ENCODE peak calls at places on chromosomes 2 and 18, in four cellular contexts. X is right lobe of liver, M is BE2C, C is fibroblast of the aortic adventitia. S is an unnamed sample.

GRCh38 chr18:61528961-61529360 is 195.7 kb downstream of the CDH20 start:
- DNase-seq in C (no peak), M (no peak), X (no peak), S (no peak)

GRCh38 chr2:201774546-201774945 is 6.2 kb downstream of the ALS2 start:
- DNase-seq in M (no peak), C (no peak), X (no peak), S (no peak)

GRCh38 chr2:149735237-149735958 is 147.8 kb upstream of the MMADHC start:
- DNase-seq in C (peak; percentile 81), X (no peak), M (no peak), S (no peak)

GRCh38 chr2:222238072-222238471 is 60.7 kb downstream of the PAX3 start:
- DNase-seq in M (no peak), C (no peak), X (no peak), S (no peak)

GRCh38 chr2:25309402-25309801 is 32.3 kb downstream of the DNMT3A start:
- DNase-seq in M (peak; percentile 80), C (peak; percentile 47), X (no peak), S (no peak)

GRCh38 chr18:76699923-76700322 is 122.4 kb upstream of the ZNF236 start:
- DNase-seq in C (no peak), M (no peak), X (no peak), S (no peak)

GRCh38 chr2:6945087-6945813 is 28.0 kb downstream of the RNF144A start:
- DNase-seq in M (no peak), C (no peak), X (no peak), S (no peak)

GRCh38 chr18:5510109-5510846 is 33.5 kb downstream of the EPB41L3 start:
- DNase-seq in C (no peak), X (no peak), M (no peak), S (no peak)

GRCh38 chr2:42493885-42494433 is at the start of gene KCNG3:
- DNase-seq in M (peak; percentile 86), X (peak; percentile 63), C (no peak), S (peak; percentile 87)

GRCh38 chr2:12070581-12070980 is 324.1 kb downstream of the LPIN1 start:
- DNase-seq in C (no peak), M (no peak), X (no peak), S (no peak)

GRCh38 chr18:3923750-3924149 is 473.8 kb downstream of the TGIF1 start:
- DNase-seq in X (no peak), M (no peak), C (peak; percentile 78), S (no peak)

GRCh38 chr2:158024288-158024898 is 77.3 kb upstream of the UPP2 start:
- DNase-seq in M (peak; percentile 37), C (peak; percentile 53), X (no peak), S (no peak)

GRCh38 chr18:20971886-20972267 is 139.7 kb downstream of the ROCK1 start:
- DNase-seq in X (no peak), C (peak; percentile 37), M (no peak), S (no peak)

GRCh38 chr2:200159829-200160781 is 146.4 kb upstream of the SPATS2L start:
- DNase-seq in X (no peak), C (no peak), M (no peak), S (no peak)

GRCh38 chr2:88123975-88124917 is 3.6 kb downstream of the FABP1 start:
- DNase-seq in X (no peak), M (no peak), C (no peak), S (no peak)

GRCh38 chr2:232328516-232329460 is 49.8 kb upstream of the ALPP start:
- DNase-seq in M (no peak), C (no peak), X (peak; percentile 44), S (peak; percentile 49)

GRCh38 chr18:36189486-36189885 is 2.2 kb downstream of the MOCOS start:
- DNase-seq in C (no peak), M (no peak), X (no peak), S (no peak)

GRCh38 chr18:36186461-36187137 is 698 bp upstream of the MOCOS start:
- DNase-seq in X (peak; percentile 65), C (peak; percentile 32), M (no peak), S (peak; percentile 88)

GRCh38 chr18:36187138-36187825 is at the start of gene MOCOS:
- DNase-seq in M (peak; percentile 47), C (peak; percentile 49), X (peak; percentile 94), S (peak; percentile 94)

GRCh38 chr18:36187826-36188721 is 777 bp downstream of the MOCOS start:
- DNase-seq in C (peak; percentile 74), X (peak; percentile 83), M (no peak), S (peak; percentile 70)

GRCh38 chr18:36188912-36189311 is 1.6 kb downstream of the MOCOS start:
- DNase-seq in M (no peak), X (no peak), C (no peak), S (no peak)
- H3K4me3 ChIP-seq in M (no peak overlapping the region), X (peak overlapping the region; percentile 72), C (peak overlapping the region; percentile 87), S (no peak overlapping the region)

GRCh38 chr2:218384975-218385374 is 2.9 kb downstream of the SLC11A1 start:
- DNase-seq in C (no peak), M (no peak), X (no peak), S (peak; percentile 66)

GRCh38 chr2:218382785-218383184 is 712 bp downstream of the SLC11A1 start:
- DNase-seq in M (no peak), X (no peak), C (no peak), S (no peak)

GRCh38 chr2:218386505-218387368 is 4.7 kb downstream of the SLC11A1 start:
- DNase-seq in X (no peak), M (no peak), C (no peak), S (no peak)

GRCh38 chr2:218381916-218382366 is at the start of gene SLC11A1:
- DNase-seq in M (no peak), X (peak; percentile 75), C (no peak), S (peak; percentile 90)

DNA sequence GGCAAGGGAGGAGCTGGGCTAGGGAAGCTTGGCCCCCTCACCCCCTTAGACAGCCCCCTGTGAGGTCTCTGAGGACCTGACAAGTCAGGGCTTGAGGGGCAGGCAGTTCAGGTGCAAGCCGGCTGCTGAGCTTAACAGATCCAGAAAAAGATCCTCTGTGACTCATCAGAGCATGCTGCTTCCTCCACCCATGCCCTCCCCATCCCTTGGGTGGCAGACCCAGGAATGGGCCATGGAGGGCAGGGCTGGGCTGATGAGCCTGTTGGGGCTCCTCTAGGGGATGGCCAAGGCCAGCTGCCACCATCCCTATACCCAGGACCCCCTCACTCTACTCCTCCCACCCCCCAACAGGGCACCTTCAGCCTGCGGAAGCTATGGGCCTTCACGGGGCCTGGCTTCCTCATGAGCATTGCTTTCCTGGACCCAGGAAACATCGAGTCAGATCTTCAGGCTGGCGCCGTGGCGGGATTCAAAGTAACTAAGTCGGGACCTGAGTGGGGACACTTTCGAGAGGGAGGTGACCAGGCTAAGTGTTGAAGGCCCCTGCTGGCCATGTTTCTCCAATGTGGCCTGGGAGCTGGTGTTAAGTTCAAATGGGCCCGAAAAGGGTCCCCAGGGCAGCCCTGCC is 1.9 kb downstream of the SLC11A1 start:
- DNase-seq in M (no peak), C (no peak), X (no peak), S (peak; percentile 64)
- H3K4me3 ChIP-seq in M (no peak overlapping the region), C (no peak overlapping the region), X (no peak overlapping the region), S (peak overlapping the region; percentile 40)

GRCh38 chr2:21837561-21837960 is 713.8 kb downstream of the TDRD15 start:
- DNase-seq in C (no peak), M (no peak), X (no peak), S (no peak)

GRCh38 chr2:21841341-21841740 is 717.6 kb downstream of the TDRD15 start:
- DNase-seq in X (no peak), M (no peak), C (no peak), S (no peak)

GRCh38 chr2:21836766-21837543 is 713.2 kb downstream of the TDRD15 start:
- DNase-seq in X (no peak), M (no peak), C (peak; percentile 0), S (no peak)

GRCh38 chr2:21836261-21836660 is 712.5 kb downstream of the TDRD15 start:
- DNase-seq in X (no peak), C (no peak), M (no peak), S (no peak)
- H3K4me3 ChIP-seq in X (no peak overlapping the region), C (no peak overlapping the region), M (no peak overlapping the region), S (no peak overlapping the region)

GRCh38 chr18:79953921-79954651 is 2.6 kb upstream of the SLC66A2 start:
- DNase-seq in M (no peak), X (no peak), C (no peak), S (no peak)

GRCh38 chr18:79950440-79951341 is 762 bp downstream of the SLC66A2 start:
- DNase-seq in C (no peak), X (peak; percentile 66), M (peak; percentile 23), S (peak; percentile 85)

GRCh38 chr18:79951545-79952456 is at the start of gene SLC66A2:
- DNase-seq in C (peak; percentile 77), X (peak; percentile 97), M (peak; percentile 85), S (peak; percentile 98)

GRCh38 chr18:79952996-79953559 is 1.6 kb upstream of the SLC66A2 start:
- DNase-seq in C (no peak), X (no peak), M (no peak), S (no peak)

GRCh38 chr18:79952457-79952995 is 1.1 kb upstream of the SLC66A2 start:
- DNase-seq in C (no peak), X (no peak), M (no peak), S (no peak)
- H3K4me3 ChIP-seq in C (peak overlapping the region; percentile 74), X (peak overlapping the region; percentile 89), M (no peak overlapping the region), S (peak overlapping the region; percentile 76)

DNA sequence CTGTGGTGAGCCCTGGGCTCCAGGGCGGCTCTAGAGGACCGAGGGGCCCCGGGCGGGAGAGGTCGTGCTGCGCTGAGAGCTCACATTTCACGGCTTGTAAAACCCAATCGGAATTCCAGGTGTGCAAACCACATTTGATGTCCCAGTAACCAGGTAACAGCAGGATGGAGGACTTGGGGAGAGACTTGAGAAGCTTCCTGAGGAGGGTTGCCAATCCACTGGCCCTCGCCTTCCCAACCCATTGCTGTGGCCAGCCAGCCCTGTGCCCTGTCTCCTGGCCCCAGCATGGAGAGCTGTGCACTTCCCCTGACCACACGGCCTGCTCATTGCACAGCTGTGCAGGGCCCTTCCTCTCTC is 39.5 kb downstream of the ASB1 start:
- DNase-seq in C (no peak), X (no peak), M (no peak), S (no peak)
- H3K4me3 ChIP-seq in C (no peak overlapping the region), X (no peak overlapping the region), M (no peak overlapping the region), S (no peak overlapping the region)

GRCh38 chr2:215870088-215870490 is 143.3 kb downstream of the MREG start:
- DNase-seq in M (no peak), C (peak; percentile 95), X (no peak), S (no peak)
- H3K4me3 ChIP-seq in M (no peak overlapping the region), C (no peak overlapping the region), X (no peak overlapping the region), S (no peak overlapping the region)

S was measured in upper lobe of right lung.